ENCODE peak calls at places on chromosomes 7 and 10, in seven cellular contexts. M is left ventricle myocardium inferior; S is dorsolateral prefrontal cortex; Y is IMR-90; D is astrocyte; W is HCT116; B is Jurkat, Clone E6-1. K is an unnamed sample.

GRCh38 chr7:130490888-130491771 is 755 bp upstream of the MEST start:
- DNase-seq in M (no peak), S (peak; percentile 72), Y (peak; percentile 26), D (no peak), W (no peak), B (no peak), K (no peak)

GRCh38 chr10:93160829-93161228 is 87.1 kb downstream of the CYP26A1 start:
- DNase-seq in M (no peak), S (no peak), Y (peak; percentile 39), D (peak; percentile 91), W (no peak), B (no peak), K (no peak)

GRCh38 chr10:129047001-129047400 is 420.0 kb upstream of the MGMT start:
- DNase-seq in M (no peak), S (no peak), Y (peak; percentile 8), D (no peak), W (no peak), B (no peak), K (no peak)

GRCh38 chr10:86648706-86649426 is 5.5 kb upstream of the OPN4 start:
- DNase-seq in M (peak; percentile 54), S (no peak), Y (peak; percentile 68), D (peak; percentile 62), W (no peak), B (no peak), K (no peak)

GRCh38 chr7:102875700-102876192 is 37.1 kb upstream of the LRRC17 start:
- DNase-seq in M (no peak), S (no peak), Y (peak; percentile 100), D (peak; percentile 100), W (peak; percentile 98), B (no peak), K (no peak)

GRCh38 chr7:157663061-157663863 is 326.5 kb downstream of the DNAJB6 start:
- DNase-seq in M (no peak), S (no peak), Y (no peak), D (peak; percentile 67), W (no peak), B (no peak), K (no peak)

GRCh38 chr7:30995541-30995940 is 31.8 kb downstream of the GHRHR start:
- DNase-seq in M (no peak), S (no peak), Y (peak; percentile 8), D (peak; percentile 16), W (no peak), B (no peak), K (no peak)

GRCh38 chr10:6473430-6473829 is 106.6 kb downstream of the PRKCQ start:
- DNase-seq in M (no peak), S (no peak), Y (no peak), D (no peak), W (no peak), B (peak; percentile 99), K (peak; percentile 87)

GRCh38 chr7:31122649-31123058 is 70.5 kb downstream of the ADCYAP1R1 start:
- DNase-seq in M (peak; percentile 48), S (no peak), Y (peak; percentile 90), D (peak; percentile 69), W (peak; percentile 79), B (peak; percentile 55), K (peak; percentile 15)

GRCh38 chr7:52088008-52088787 is 771.6 kb upstream of the COBL start:
- DNase-seq in M (no peak), S (peak; percentile 44), Y (no peak), D (no peak), W (no peak), B (no peak), K (no peak)

GRCh38 chr10:113569576-113569975 is 16.7 kb downstream of the HABP2 start:
- DNase-seq in M (peak; percentile 35), S (no peak), Y (no peak), D (no peak), W (no peak), B (no peak), K (no peak)

GRCh38 chr10:1036341-1036791 is 10.7 kb upstream of the IDI2 start:
- DNase-seq in M (no peak), S (no peak), Y (peak; percentile 87), D (peak; percentile 88), W (no peak), B (no peak), K (peak; percentile 61)

GRCh38 chr7:116356979-116357378 is 142.6 kb upstream of the CAV2 start:
- DNase-seq in M (no peak), S (no peak), Y (peak; percentile 33), D (peak; percentile 19), W (no peak), B (no peak), K (no peak)

GRCh38 chr10:31602541-31603244 is 283.7 kb downstream of the ZEB1 start:
- DNase-seq in M (peak; percentile 84), S (peak; percentile 83), Y (peak; percentile 73), D (peak; percentile 66), W (no peak), B (no peak), K (no peak)

GRCh38 chr7:32043688-32044087 is 26.5 kb downstream of the PDE1C start:
- DNase-seq in M (no peak), S (no peak), Y (peak; percentile 83), D (peak; percentile 90), W (no peak), B (no peak), K (no peak)

GRCh38 chr10:19788075-19788686 is 28.1 kb upstream of the PLXDC2 start:
- DNase-seq in M (no peak), S (no peak), Y (peak; percentile 73), D (peak; percentile 19), W (no peak), B (peak; percentile 52), K (no peak)

GRCh38 chr7:69739182-69739581 is 140.9 kb downstream of the AUTS2 start:
- DNase-seq in M (no peak), S (no peak), Y (no peak), D (no peak), W (no peak), B (no peak), K (no peak)

GRCh38 chr7:69735582-69735981 is 137.3 kb downstream of the AUTS2 start:
- DNase-seq in M (no peak), S (no peak), Y (no peak), D (no peak), W (no peak), B (no peak), K (no peak)

GRCh38 chr7:69739906-69740545 is 141.8 kb downstream of the AUTS2 start:
- DNase-seq in M (peak; percentile 46), S (no peak), Y (no peak), D (peak; percentile 65), W (no peak), B (no peak), K (no peak)

GRCh38 chr7:69736411-69736810 is 138.1 kb downstream of the AUTS2 start:
- DNase-seq in M (no peak), S (no peak), Y (no peak), D (no peak), W (no peak), B (no peak), K (no peak)

DNA sequence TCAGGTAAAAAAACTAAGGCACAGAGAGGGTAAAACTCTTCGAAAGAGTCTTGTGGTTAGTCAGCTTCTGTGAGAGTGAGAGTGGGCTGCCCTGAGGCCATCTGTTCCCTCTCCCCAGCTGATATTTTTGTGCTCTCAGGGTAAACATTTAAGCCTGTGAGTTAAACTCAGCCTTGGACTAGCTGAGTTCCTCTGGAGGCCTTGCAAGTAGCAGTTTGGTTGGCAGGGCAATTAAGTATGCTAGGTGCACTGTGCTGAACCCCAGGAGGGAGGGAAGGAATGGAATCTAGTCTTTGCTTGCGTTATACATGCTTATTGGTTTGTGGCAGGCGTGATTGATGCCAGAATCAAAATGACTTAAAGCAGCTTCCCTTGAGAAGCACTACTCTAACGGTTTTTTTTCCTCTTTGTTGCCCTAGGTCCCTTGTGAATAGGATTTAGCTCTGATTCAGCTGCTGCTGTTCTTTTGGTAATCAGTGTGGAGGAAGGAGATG is 140.2 kb downstream of the AUTS2 start:
- DNase-seq in M (no peak), S (no peak), Y (no peak), D (peak; percentile 71), W (no peak), B (no peak), K (no peak)
- H3K4me3 ChIP-seq in M (no peak overlapping the region), S (no peak overlapping the region), Y (no peak overlapping the region), D (no peak overlapping the region), W (no peak overlapping the region), B (no peak overlapping the region), K (no peak overlapping the region)

GRCh38 chr7:4613855-4614548 is 68.1 kb upstream of the FOXK1 start:
- DNase-seq in M (no peak), S (peak; percentile 27), Y (peak; percentile 75), D (peak; percentile 78), W (no peak), B (no peak), K (no peak)
- H3K4me3 ChIP-seq in M (peak overlapping the region; percentile 57), S (no peak overlapping the region), Y (no peak overlapping the region), D (peak overlapping the region; percentile 41), W (no peak overlapping the region), B (no peak overlapping the region), K (no peak overlapping the region)

DNA sequence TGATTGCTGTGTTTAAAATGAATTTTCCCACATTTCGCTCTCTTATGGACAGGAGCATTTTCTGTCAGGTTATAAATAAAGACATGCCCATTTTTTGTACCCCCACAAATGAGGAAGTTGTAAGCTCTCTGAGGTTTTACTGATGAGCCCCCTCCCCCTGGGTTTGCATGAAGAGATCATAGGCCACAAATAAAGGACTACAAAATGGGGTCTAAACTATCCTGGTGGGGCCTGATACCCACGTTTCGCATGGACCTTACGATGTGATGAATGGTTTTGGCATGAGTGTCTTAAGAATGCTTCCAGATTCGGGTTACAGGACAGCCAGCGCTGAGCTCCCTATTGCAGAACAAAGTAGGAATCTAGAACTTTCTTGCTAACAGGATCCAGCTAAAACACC is 5.8 kb downstream of the IKZF1 start:
- DNase-seq in M (no peak), S (no peak), Y (no peak), D (no peak), W (no peak), B (peak; percentile 63), K (no peak)
- H3K4me3 ChIP-seq in M (no peak overlapping the region), S (no peak overlapping the region), Y (no peak overlapping the region), D (no peak overlapping the region), W (no peak overlapping the region), B (peak overlapping the region; percentile 88), K (peak overlapping the region; percentile 86)

GRCh38 chr7:94064541-94065191 is 60.5 kb upstream of the BET1 start:
- DNase-seq in M (no peak), S (no peak), Y (peak; percentile 54), D (peak; percentile 81), W (no peak), B (peak; percentile 12), K (peak; percentile 20)

GRCh38 chr7:94067506-94067905 is 63.4 kb upstream of the BET1 start:
- DNase-seq in M (no peak), S (no peak), Y (peak; percentile 18), D (no peak), W (no peak), B (no peak), K (no peak)

GRCh38 chr7:94067047-94067446 is 62.9 kb upstream of the BET1 start:
- DNase-seq in M (no peak), S (no peak), Y (no peak), D (no peak), W (no peak), B (no peak), K (no peak)

DNA sequence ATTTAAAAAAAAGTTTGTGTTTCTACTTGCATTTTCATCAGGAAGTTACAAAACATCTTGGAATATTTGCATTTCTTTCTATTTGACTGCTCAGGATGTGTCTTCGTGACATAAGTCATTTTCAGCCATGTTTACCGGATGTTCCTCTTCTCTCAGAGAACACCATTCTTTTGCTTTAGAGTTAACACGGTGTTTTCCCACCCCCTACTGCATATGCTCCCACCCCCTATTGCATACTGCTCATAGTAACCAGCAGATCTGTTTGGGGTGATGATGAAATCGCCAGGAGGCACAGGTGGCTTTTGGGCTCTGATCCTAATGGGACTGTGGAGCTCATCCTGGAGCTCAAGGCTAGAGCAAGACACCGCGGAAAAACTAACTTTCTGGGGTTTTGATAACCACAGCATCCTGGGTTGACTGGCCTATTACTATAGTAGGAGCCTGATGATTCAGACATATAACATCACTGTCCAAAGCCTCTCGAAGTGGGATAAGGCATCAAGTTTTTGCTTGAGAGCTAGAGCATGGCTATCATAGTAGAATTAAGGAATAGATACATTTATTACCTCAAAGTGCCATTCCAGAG is 65.1 kb upstream of the BET1 start:
- DNase-seq in M (no peak), S (no peak), Y (peak; percentile 49), D (peak; percentile 56), W (no peak), B (no peak), K (no peak)
- H3K4me3 ChIP-seq in M (no peak overlapping the region), S (no peak overlapping the region), Y (no peak overlapping the region), D (no peak overlapping the region), W (no peak overlapping the region), B (no peak overlapping the region), K (no peak overlapping the region)

K was measured in CD4-positive, alpha-beta memory T cell.